ENCODE peak calls at places on chromosomes 7 and 10, in four cellular contexts. Z is body of pancreas, A is lower lobe of right lung, E is sigmoid colon. H is an unnamed sample. For H3K9me3, the result is how much of the 10 kb centered on the place peaks cover.

GRCh38 chr7:50204576-50204975 is 99.9 kb upstream of the IKZF1 start:
- DNase-seq in Z (no peak), A (no peak), E (no peak), H (no peak)

GRCh38 chr10:23065549-23065948 is 29.8 kb upstream of the MSRB2 start:
- DNase-seq in Z (peak), A (peak), E (peak), H (no peak)

GRCh38 chr7:876972-877311 is 588 bp downstream of the GET4 start:
- DNase-seq in Z (no peak), A (no peak), E (peak), H (no peak)

GRCh38 chr10:15780353-15781135 is 60.8 kb upstream of the ITGA8 start:
- DNase-seq in Z (peak), A (no peak), E (peak), H (no peak)

GRCh38 chr7:151844080-151844827 is 32.7 kb downstream of the PRKAG2 start:
- DNase-seq in Z (no peak), A (peak), E (no peak), H (no peak)

GRCh38 chr10:61903184-61903990 is 1.9 kb downstream of the ARID5B start:
- DNase-seq in Z (peak), A (peak), E (peak), H (peak)

GRCh38 chr7:94417261-94417660 is 22.6 kb downstream of the COL1A2 start:
- DNase-seq in Z (no peak), A (no peak), E (no peak), H (no peak)

GRCh38 chr7:151856516-151856915 is 20.4 kb downstream of the PRKAG2 start:
- DNase-seq in Z (no peak), A (peak), E (no peak), H (no peak)

GRCh38 chr7:78074713-78075112 is 276.1 kb downstream of the PHTF2 start:
- DNase-seq in Z (no peak), A (no peak), E (no peak), H (no peak)

GRCh38 chr10:2920638-2921037 is 146.7 kb upstream of the PFKP start:
- DNase-seq in Z (no peak), A (no peak), E (no peak), H (no peak)

GRCh38 chr7:40733111-40733510 is 598.3 kb downstream of the SUGCT start:
- DNase-seq in Z (no peak), A (no peak), E (no peak), H (no peak)

GRCh38 chr7:22647451-22648257 is 79.3 kb upstream of the IL6 start:
- DNase-seq in Z (no peak), A (no peak), E (no peak), H (no peak)

GRCh38 chr10:99395750-99396445 is 34.5 kb downstream of the GOT1 start:
- DNase-seq in Z (no peak), A (no peak), E (no peak), H (no peak)

GRCh38 chr10:33008499-33009243 is 50.6 kb upstream of the ITGB1 start:
- DNase-seq in Z (peak), A (no peak), E (peak), H (no peak)

GRCh38 chr10:87842776-87843497 is 20.4 kb downstream of the KLLN start:
- DNase-seq in Z (no peak), A (no peak), E (no peak), H (no peak)

GRCh38 chr10:67936416-67936815 is 52.0 kb downstream of the SIRT1 start:
- DNase-seq in Z (no peak), A (no peak), E (no peak), H (no peak)

GRCh38 chr10:3473271-3473670 is 300.7 kb upstream of the PITRM1 start:
- DNase-seq in Z (no peak), A (peak), E (no peak), H (no peak)

GRCh38 chr10:5413012-5413938 is 918 bp downstream of the NET1 start:
- DNase-seq in Z (peak), A (no peak), E (no peak), H (no peak)

GRCh38 chr7:74655324-74655723 is 2.2 kb upstream of the GTF2I start:
- DNase-seq in Z (no peak), A (no peak), E (no peak), H (no peak)

GRCh38 chr10:25933653-25934608 is at the start of gene MYO3A:
- DNase-seq in Z (peak), A (no peak), E (no peak), H (peak)

GRCh38 chr7:5143106-5143505 is 46.9 kb upstream of the WIPI2 start:
- DNase-seq in Z (no peak), A (no peak), E (no peak), H (no peak)

GRCh38 chr7:100545636-100546128 is 6.7 kb downstream of the AGFG2 start:
- DNase-seq in Z (peak), A (no peak), E (peak), H (no peak)

GRCh38 chr10:13351340-13351915 is 3.3 kb upstream of the SEPHS1 start:
- DNase-seq in Z (no peak), A (no peak), E (no peak), H (no peak)

GRCh38 chr10:91694170-91694794 is 61.4 kb upstream of the PPP1R3C start:
- DNase-seq in Z (peak), A (no peak), E (no peak), H (no peak)
- TF ChIP-seq CTCF in Z (peak), A (peak), E (no peak), H (peak)

DNA sequence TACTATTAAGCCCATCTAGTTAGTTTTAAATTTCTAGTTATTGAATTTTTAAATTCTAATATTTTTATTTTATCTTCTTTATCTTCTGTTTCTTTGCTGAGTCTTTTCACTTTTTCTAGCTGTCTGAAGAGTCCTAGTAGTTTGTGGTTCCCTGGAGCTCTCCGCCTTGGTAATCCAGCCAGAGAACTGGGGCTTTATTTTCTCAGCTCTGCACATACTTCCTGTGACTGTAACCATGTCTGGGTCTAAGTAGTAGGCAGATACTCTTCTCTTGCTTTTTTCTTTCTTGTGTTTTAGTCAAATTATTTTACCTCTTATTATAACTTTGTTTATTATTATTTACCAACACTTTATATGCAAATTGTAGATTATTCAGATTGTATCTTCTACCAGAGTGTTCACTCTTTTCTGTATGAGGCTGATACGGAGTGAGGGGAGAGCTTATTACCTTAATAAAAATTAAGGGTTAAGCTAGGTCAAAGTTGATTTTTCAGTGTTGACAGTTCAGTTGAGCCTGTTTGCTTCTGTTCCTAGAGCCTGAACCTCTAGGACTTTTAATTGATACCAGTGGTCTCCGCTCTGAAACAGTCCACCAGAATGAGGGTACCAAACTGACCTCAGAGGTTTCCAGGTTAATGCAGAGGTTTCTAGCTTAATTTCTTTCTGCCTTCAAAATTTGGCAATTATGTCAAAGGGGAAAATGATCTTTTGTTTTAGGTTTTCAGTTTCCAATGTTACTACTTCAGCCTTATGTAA is 155.4 kb downstream of the ADK start:
- DNase-seq in Z (no peak), A (no peak), E (no peak), H (no peak)
- H3K9me3 ChIP-seq in Z (under half), A (under half), E (under half), H (under half)

DNA sequence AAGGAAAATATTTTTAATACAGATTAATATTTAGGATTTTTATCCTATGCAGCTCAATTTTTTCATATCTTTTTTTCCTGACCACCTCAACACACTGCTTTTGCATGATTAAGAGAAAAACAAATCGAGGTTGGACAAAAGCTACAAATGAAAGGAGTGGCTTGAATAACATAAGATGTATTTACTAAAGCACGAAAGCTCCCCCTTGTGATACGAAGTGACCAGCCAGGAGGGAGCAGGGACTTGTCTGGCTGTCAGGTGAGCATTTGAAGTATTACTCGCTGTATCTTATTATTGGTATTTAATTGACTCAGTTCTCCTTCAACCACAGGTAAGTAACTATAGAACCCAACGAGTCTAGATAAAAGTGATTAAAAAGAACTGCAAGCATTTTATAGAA is 265.2 kb upstream of the PHF14 start:
- DNase-seq in Z (peak), A (no peak), E (no peak), H (no peak)
- TF ChIP-seq CTCF in Z (peak), A (no peak), E (no peak), H (no peak)

DNA sequence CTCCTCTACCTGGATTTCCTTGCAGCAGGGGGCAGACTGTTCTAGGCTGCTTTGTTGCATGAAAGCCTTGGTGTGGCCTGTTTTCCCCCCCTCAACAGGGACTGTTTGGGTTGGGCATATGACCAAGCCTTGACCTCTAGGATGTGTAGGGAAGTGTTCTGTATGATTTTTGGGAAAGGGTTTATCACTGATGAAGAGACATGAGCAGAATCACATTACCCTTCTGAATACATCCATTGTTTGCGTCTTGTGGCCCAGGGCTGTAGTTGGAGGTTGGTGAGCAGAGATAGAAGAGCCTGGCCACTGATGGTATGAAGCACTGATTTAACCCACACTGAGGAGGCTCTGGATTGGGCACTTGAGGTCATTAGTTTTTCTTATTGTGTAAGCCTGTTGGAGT is 26.6 kb downstream of the ZNF12 start:
- DNase-seq in Z (no peak), A (no peak), E (no peak), H (no peak)
- H3K9me3 ChIP-seq in Z (under half), A (half or more), E (half or more), H (half or more)

DNA sequence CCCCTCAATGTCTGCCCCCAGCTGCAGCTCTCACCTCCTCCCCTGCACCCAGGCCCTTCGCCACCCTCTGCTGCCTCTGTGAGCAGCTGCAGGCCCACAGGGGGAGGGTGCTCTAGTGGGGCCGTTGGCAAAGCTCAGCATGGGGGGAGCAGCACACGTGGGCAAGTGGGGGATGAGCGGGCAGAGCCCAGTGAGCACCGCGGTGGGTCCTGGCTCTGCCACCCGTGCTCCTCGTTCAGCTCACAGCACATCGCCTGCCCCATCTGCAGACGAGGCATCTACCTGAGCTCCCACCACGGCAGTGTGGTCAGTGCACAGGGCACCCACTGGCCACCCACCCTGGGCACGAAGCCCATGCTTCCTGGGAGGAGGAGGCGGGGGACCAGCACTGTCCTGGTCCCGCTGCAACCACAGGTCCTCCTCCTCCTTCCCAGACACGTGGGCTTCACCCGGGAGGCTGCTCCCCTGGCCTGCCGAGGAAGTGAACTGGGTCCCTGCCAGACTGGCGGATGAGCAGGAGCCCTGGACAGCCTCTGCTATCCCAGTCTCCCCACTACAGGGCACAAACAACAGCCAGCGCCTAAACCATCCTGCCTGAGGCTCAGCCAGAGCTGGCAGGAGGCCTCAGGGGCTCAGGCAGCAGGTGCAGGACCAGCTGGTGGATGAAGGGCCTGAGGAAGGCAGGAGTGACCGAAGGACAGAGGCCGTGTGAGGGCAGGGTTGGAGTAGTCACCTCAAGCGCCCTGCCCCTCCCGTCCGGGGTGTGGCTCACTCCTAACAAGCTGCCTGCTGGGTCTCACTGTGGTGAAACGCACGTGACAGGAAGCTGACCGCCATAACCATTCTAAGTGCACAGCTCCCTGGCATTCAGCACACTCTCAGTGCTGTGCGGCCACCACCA is 280.8 kb downstream of the ELFN1 start:
- DNase-seq in Z (no peak), A (peak), E (no peak), H (peak)
- TF ChIP-seq CTCF in Z (no peak), A (no peak), E (no peak), H (no peak)

DNA sequence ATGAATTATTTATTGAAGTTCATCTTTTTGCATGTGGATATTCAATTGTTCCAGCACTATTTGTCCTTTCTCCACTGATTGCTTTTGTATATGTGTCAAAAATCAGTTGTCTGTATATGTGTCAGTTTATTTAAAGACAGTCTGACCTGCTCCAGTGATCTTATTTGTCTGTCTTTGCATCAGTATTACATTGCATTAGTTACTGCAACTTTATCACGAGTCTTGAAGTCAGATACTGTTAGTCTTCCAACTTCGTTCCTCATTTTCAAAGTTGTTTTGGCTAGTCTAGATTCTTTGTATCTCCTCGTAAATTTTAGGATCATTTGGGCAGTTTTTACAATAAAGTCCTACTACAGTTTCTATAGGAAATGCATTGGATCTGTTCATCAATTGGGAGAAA is 166.4 kb downstream of the CELF2 start:
- DNase-seq in Z (no peak), A (no peak), E (no peak), H (no peak)
- H3K9me3 ChIP-seq in Z (under half), A (under half), E (under half), H (under half)

H was measured in spleen.